ENCODE peak calls at places on chromosome 3, in seven cellular contexts. P is SK-N-SH, I is GM23338, A is MM.1S, E is neural progenitor cell, K is hepatocyte, H is HCT116. Y is an unnamed sample.

GRCh38 chr3:50340404-50341329 is at the start of gene RASSF1:
- DNase-seq in P (no peak), I (peak; percentile 76), A (no peak), E (peak; percentile 51), K (peak; percentile 41), H (no peak), Y (no peak)

GRCh38 chr3:58260261-58260731 is 22.7 kb downstream of the ABHD6 start:
- DNase-seq in P (no peak), I (no peak), A (no peak), E (peak; percentile 22), K (no peak), H (peak; percentile 26), Y (peak; percentile 96)

GRCh38 chr3:127458698-127459097 is 131.8 kb downstream of the TPRA1 start:
- DNase-seq in P (no peak), I (peak; percentile 91), A (peak; percentile 26), E (peak; percentile 95), K (peak; percentile 70), H (no peak), Y (no peak)

GRCh38 chr3:175212896-175213295 is 353.8 kb downstream of the NAALADL2 start:
- DNase-seq in P (no peak), I (no peak), A (no peak), E (no peak), K (no peak), H (no peak), Y (peak; percentile 54)

GRCh38 chr3:8301977-8302589 is 199.5 kb upstream of the LMCD1 start:
- DNase-seq in P (peak; percentile 35), I (peak; percentile 75), A (peak; percentile 40), E (peak; percentile 62), K (peak; percentile 75), H (peak; percentile 35), Y (peak; percentile 69)

GRCh38 chr3:14203521-14204079 is 25.0 kb downstream of the LSM3 start:
- DNase-seq in P (peak; percentile 70), I (peak; percentile 80), A (peak; percentile 41), E (peak; percentile 75), K (peak; percentile 87), H (peak; percentile 40), Y (peak; percentile 77)

GRCh38 chr3:119662604-119663377 is 2.4 kb upstream of the POPDC2 start:
- DNase-seq in P (no peak), I (no peak), A (no peak), E (no peak), K (no peak), H (no peak), Y (peak; percentile 70)

GRCh38 chr3:140832883-140833282 is 108.8 kb upstream of the SLC25A36 start:
- DNase-seq in P (no peak), I (no peak), A (peak; percentile 60), E (no peak), K (no peak), H (no peak), Y (no peak)

GRCh38 chr3:42472555-42472954 is 29.9 kb upstream of the VIPR1 start:
- DNase-seq in P (no peak), I (no peak), A (no peak), E (no peak), K (no peak), H (no peak), Y (no peak)

GRCh38 chr3:119792270-119792669 is 10.4 kb downstream of the NR1I2 start:
- DNase-seq in P (no peak), I (no peak), A (no peak), E (no peak), K (no peak), H (no peak), Y (no peak)

GRCh38 chr3:155286745-155287144 is 6.7 kb downstream of the STRIT1 start:
- DNase-seq in P (no peak), I (no peak), A (no peak), E (no peak), K (no peak), H (no peak), Y (no peak)

DNA sequence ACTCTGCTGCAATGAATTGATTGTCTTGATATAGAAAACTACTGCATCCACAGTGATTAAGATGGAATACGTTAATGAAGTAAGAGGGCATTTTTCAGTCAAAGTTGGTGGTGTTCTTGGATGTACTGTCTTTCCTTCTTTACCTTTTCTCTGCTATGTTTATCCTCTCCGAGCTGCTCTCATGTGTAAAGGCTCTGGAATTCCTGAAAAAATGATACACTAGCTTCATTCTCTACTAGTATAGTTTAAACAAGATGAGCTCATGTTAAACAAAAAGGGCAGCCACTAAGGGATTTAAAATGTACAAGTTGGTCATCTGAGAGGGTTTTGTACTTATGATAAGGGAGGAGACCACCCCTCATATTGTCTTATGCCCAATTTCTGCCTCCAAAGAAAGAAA is 504.6 kb upstream of the NECTIN3 start:
- DNase-seq in P (no peak), I (no peak), A (no peak), E (no peak), K (no peak), H (no peak), Y (peak; percentile 17)
- TF ChIP-seq CTCF in P (no peak), I (no peak), A (no peak), E (no peak), K (no peak), H (no peak), Y (no peak)

GRCh38 chr3:159806412-159806811 is 182.2 kb upstream of the IL12A start:
- DNase-seq in P (no peak), I (no peak), A (no peak), E (peak; percentile 9), K (no peak), H (no peak), Y (no peak)
- TF ChIP-seq EZH2phosphoT487 in P (no peak), I (no peak), A (no peak), E (no peak), K (no peak), H (no peak), Y (no peak)

GRCh38 chr3:147411235-147411607 is 2.1 kb downstream of the ZIC1 start:
- DNase-seq in P (no peak), I (peak; percentile 52), A (no peak), E (peak; percentile 59), K (no peak), H (no peak), Y (no peak)

GRCh38 chr3:147411777-147412176 is 2.6 kb downstream of the ZIC1 start:
- DNase-seq in P (no peak), I (peak; percentile 49), A (no peak), E (peak; percentile 38), K (no peak), H (no peak), Y (no peak)

GRCh38 chr3:147413712-147414325 is 4.7 kb downstream of the ZIC1 start:
- DNase-seq in P (no peak), I (peak; percentile 83), A (peak; percentile 12), E (peak; percentile 58), K (no peak), H (no peak), Y (no peak)

GRCh38 chr3:147412917-147413711 is 3.9 kb downstream of the ZIC1 start:
- DNase-seq in P (no peak), I (peak; percentile 64), A (no peak), E (peak; percentile 59), K (no peak), H (no peak), Y (no peak)

DNA sequence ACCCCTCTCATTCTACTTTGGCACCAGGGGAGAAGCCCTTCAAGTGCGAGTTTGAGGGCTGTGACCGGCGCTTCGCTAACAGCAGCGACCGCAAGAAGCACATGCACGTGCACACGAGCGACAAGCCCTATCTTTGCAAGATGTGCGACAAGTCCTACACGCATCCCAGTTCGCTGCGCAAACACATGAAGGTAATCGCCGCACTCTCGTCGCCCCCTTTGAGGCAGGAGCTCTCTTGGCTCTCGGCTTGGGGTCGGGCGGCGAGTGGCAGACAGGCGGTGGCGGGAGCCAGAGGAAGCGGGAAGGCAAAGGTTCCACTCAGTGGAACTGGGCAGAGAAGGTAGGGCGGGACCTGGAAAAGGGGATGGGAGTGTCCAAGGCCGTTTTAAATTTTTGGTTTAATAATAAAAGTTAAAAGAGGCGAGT is 3.3 kb downstream of the ZIC1 start:
- DNase-seq in P (no peak), I (peak; percentile 82), A (no peak), E (peak; percentile 73), K (no peak), H (no peak), Y (no peak)
- H3K27me3 ChIP-seq in P (peaks cover 53% of the 10 kb centered on the region), I (peaks cover 98% of the 10 kb centered on the region), A (no peaks in the 10 kb centered on the region), E (peaks cover 100% of the 10 kb centered on the region), K (peaks cover 98% of the 10 kb centered on the region), H (no peaks in the 10 kb centered on the region), Y (peaks cover 83% of the 10 kb centered on the region)

GRCh38 chr3:151166161-151166560 is 36.9 kb downstream of the GPR171 start:
- DNase-seq in P (no peak), I (no peak), A (no peak), E (no peak), K (no peak), H (no peak), Y (peak; percentile 28)
- TF ChIP-seq CTCF in P (peak; percentile 42), I (no peak), A (peak; percentile 24), E (peak; percentile 32), K (no peak), H (peak; percentile 26), Y (peak; percentile 61)

GRCh38 chr3:128549283-128550112 is 56.5 kb upstream of the GATA2 start:
- DNase-seq in P (peak; percentile 80), I (no peak), A (no peak), E (no peak), K (peak; percentile 79), H (no peak), Y (peak; percentile 3)

GRCh38 chr3:128548011-128548410 is 55.0 kb upstream of the GATA2 start:
- DNase-seq in P (no peak), I (no peak), A (no peak), E (no peak), K (no peak), H (no peak), Y (no peak)

GRCh38 chr3:128547368-128547987 is 54.5 kb upstream of the GATA2 start:
- DNase-seq in P (no peak), I (no peak), A (no peak), E (no peak), K (peak; percentile 39), H (no peak), Y (no peak)

GRCh38 chr3:128550113-128550440 is 57.1 kb upstream of the GATA2 start:
- DNase-seq in P (no peak), I (no peak), A (no peak), E (no peak), K (no peak), H (no peak), Y (no peak)

DNA sequence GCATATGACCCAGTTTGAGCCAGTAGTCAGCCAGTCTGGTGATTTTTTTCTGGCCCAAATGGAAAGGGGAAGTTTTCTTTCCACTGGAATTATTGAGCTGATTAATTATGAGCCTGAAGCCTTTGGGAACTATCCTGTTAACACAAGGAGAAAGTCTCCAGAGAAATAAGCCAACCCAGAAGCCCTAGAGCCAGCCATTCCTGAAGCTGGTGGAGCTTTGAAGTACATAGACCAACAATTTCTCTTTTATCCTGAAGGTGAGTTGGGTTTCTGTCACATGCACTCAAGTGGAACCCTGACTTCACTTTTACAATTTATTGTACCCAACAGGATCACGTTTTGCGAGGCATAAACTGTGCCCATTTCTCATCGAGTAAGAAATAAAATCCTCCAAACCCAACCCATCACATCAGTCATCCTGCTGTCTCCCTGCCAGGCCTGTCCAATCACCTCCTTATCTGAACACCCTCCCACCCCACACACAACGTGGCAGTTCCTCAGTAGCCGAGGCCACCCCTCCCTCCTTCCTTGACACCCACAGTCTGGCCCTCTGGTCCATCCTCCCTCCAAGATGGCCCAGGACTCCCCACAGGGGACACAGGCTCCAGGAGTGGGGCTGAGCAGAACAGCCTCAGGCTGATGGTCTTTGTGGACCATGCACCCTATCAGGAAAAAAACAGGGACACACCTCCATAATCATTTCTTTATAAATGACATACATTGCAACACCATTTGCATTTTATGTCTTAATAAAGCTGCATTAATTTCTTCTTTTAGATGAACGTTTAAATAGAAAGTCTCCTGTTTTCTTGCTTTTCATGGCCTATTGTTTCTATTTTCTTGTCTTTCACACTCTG is 55.7 kb upstream of the GATA2 start:
- DNase-seq in P (no peak), I (no peak), A (no peak), E (no peak), K (no peak), H (no peak), Y (no peak)
- TF ChIP-seq EZH2phosphoT487 in P (no peak), I (no peak), A (no peak), E (no peak), K (no peak), H (no peak), Y (no peak)

GRCh38 chr3:40845447-40845846 is 320.7 kb downstream of the ZNF621 start:
- DNase-seq in P (no peak), I (no peak), A (no peak), E (no peak), K (no peak), H (no peak), Y (no peak)
- H3K27me3 ChIP-seq in P (no peaks in the 10 kb centered on the region), I (no peaks in the 10 kb centered on the region), A (no peaks in the 10 kb centered on the region), E (no peaks in the 10 kb centered on the region), K (no peaks in the 10 kb centered on the region), H (peaks cover 17% of the 10 kb centered on the region), Y (no peaks in the 10 kb centered on the region)